ENCODE peak calls at places on chromosome 22, in ten cellular contexts. C is Caco-2, R is endothelial cell, X is MCF 10A, V is HCT116, S is heart right ventricle, P is A673, G is GM20000, M is HFF-Myc, L is fibroblast of the aortic adventitia. J is an unnamed sample.

GRCh38 chr22:45318558-45319318 is 9.0 kb downstream of the FAM118A start:
- DNase-seq in C (no peak), R (no peak), X (no peak), V (no peak), S (no peak), P (no peak), G (peak), M (no peak), L (peak), J (peak)

GRCh38 chr22:24134090-24134846 is 47.0 kb upstream of the SUSD2 start:
- DNase-seq in C (no peak), R (no peak), X (no peak), V (no peak), S (peak), P (no peak), G (no peak), M (no peak), L (no peak), J (no peak)

GRCh38 chr22:30824096-30824495 is 129.4 kb downstream of the OSBP2 start:
- DNase-seq in C (no peak), R (no peak), X (no peak), V (no peak), S (no peak), P (no peak), G (no peak), M (no peak), L (no peak), J (no peak)

GRCh38 chr22:41831383-41831782 is 1.5 kb upstream of the SREBF2 start:
- DNase-seq in C (no peak), R (no peak), X (no peak), V (no peak), S (no peak), P (no peak), G (peak), M (no peak), L (peak), J (peak)

GRCh38 chr22:37626144-37626543 is 13.3 kb upstream of the SH3BP1 start:
- DNase-seq in C (no peak), R (no peak), X (no peak), V (no peak), S (peak), P (peak), G (no peak), M (no peak), L (peak), J (peak)

GRCh38 chr22:23485490-23485889 is 94.6 kb downstream of the IGLL1 start:
- DNase-seq in C (no peak), R (no peak), X (no peak), V (no peak), S (no peak), P (no peak), G (no peak), M (no peak), L (no peak), J (no peak)

GRCh38 chr22:21761994-21762680 is 26.5 kb upstream of the YPEL1 start:
- DNase-seq in C (no peak), R (no peak), X (no peak), V (no peak), S (no peak), P (no peak), G (no peak), M (no peak), L (no peak), J (no peak)

GRCh38 chr22:22226448-22227187 is 18.0 kb upstream of the VPREB1 start:
- DNase-seq in C (no peak), R (no peak), X (no peak), V (no peak), S (no peak), P (no peak), G (no peak), M (no peak), L (peak), J (no peak)

GRCh38 chr22:27801197-27801615 is 350 bp downstream of the MN1 start:
- DNase-seq in C (no peak), R (peak), X (peak), V (no peak), S (peak), P (peak), G (peak), M (no peak), L (no peak), J (no peak)

GRCh38 chr22:37310075-37310606 is 27.8 kb downstream of the CYTH4 start:
- DNase-seq in C (no peak), R (no peak), X (no peak), V (no peak), S (no peak), P (no peak), G (no peak), M (no peak), L (no peak), J (no peak)

GRCh38 chr22:24834845-24835570 is 29.0 kb downstream of the SGSM1 start:
- DNase-seq in C (no peak), R (peak), X (peak), V (peak), S (no peak), P (peak), G (no peak), M (no peak), L (no peak), J (no peak)

GRCh38 chr22:45211848-45212247 is 28.8 kb downstream of the KIAA0930 start:
- DNase-seq in C (no peak), R (no peak), X (no peak), V (no peak), S (no peak), P (no peak), G (no peak), M (no peak), L (peak), J (no peak)

GRCh38 chr22:42388130-42388797 is 43.9 kb downstream of the NFAM1 start:
- DNase-seq in C (no peak), R (no peak), X (no peak), V (no peak), S (no peak), P (peak), G (no peak), M (no peak), L (no peak), J (no peak)

GRCh38 chr22:50622723-50623327 is 5.1 kb downstream of the ARSA start:
- DNase-seq in C (peak), R (no peak), X (peak), V (peak), S (no peak), P (no peak), G (no peak), M (no peak), L (no peak), J (no peak)

GRCh38 chr22:38936562-38936961 is 20.8 kb upstream of the APOBEC3A start:
- DNase-seq in C (no peak), R (no peak), X (no peak), V (no peak), S (no peak), P (no peak), G (no peak), M (no peak), L (no peak), J (no peak)

GRCh38 chr22:49218142-49218541 is 609.5 kb downstream of the BRD1 start:
- DNase-seq in C (no peak), R (no peak), X (no peak), V (no peak), S (no peak), P (no peak), G (no peak), M (no peak), L (no peak), J (no peak)

DNA sequence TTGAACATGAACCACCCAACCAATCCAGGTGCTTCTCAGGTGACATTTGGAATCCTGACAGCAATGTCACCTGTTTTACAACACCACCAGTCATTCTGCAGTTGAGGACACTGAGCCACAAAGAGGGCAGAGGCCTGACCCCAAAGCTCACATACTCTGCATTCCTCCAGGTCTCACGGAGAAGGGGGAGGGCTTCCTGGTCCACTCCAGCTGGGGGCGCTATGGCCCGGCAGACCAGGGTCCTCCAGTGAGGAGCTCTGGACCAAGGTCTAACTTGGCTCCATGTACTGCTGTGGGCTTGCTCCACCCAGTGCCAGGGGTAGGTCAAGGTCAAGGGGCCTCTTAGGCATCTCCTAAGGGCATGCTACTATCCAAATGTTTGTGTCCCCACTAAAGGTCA is 1.5 kb upstream of the PNPLA3 start:
- DNase-seq in C (no peak), R (no peak), X (no peak), V (no peak), S (no peak), P (no peak), G (no peak), M (no peak), L (no peak), J (no peak)
- TF ChIP-seq CTCF in C (no peak), R (peak), X (no peak), V (peak), S (no peak), P (peak), G (no peak), M (peak), L (no peak), J (no peak)

GRCh38 chr22:32203181-32204105 is 1.4 kb downstream of the RFPL2 start:
- DNase-seq in C (no peak), R (no peak), X (no peak), V (no peak), S (no peak), P (peak), G (no peak), M (no peak), L (no peak), J (no peak)
- TF ChIP-seq CTCF in C (no peak), R (no peak), X (no peak), V (no peak), S (no peak), P (no peak), G (no peak), M (no peak), L (no peak), J (no peak)

DNA sequence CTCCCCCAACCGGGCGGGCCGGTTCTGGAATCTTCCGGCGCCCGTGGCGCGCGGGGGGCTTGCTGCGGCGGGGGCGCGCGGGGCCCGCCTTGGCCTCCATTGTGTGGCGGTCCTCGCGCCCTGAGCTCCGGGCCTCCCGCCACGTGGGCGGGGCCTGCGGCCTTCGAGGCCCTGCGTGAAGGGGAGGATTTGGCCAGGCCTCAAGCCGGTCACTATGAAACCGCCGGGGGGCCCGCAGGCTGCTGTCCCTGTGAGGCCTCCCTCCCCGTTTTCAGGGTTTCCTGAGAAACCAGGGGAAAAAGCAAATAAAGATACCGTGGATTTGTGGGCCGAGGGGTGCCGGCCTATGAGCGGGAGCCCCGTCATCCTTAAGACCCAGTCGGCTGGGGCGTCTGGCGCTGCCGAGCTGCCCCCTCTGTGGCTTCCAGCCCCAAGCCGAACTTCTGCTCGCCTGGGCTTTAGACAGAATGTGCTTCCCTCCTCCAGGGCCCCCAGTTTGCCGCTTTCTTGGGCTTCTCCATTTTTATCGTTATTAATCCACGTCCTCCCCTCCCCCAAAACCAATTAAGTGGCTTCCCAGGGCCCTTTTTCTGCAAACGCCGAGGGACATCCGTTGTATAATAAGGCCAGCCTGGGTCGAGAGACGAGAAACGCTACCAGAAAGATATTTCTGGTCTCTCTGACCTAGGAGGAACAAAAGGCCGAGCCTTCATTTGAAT is 602 bp downstream of the EWSR1 start:
- DNase-seq in C (peak), R (peak), X (peak), V (peak), S (peak), P (peak), G (peak), M (no peak), L (peak), J (no peak)
- TF ChIP-seq CTCF in C (no peak), R (no peak), X (no peak), V (no peak), S (no peak), P (no peak), G (no peak), M (no peak), L (no peak), J (no peak)

DNA sequence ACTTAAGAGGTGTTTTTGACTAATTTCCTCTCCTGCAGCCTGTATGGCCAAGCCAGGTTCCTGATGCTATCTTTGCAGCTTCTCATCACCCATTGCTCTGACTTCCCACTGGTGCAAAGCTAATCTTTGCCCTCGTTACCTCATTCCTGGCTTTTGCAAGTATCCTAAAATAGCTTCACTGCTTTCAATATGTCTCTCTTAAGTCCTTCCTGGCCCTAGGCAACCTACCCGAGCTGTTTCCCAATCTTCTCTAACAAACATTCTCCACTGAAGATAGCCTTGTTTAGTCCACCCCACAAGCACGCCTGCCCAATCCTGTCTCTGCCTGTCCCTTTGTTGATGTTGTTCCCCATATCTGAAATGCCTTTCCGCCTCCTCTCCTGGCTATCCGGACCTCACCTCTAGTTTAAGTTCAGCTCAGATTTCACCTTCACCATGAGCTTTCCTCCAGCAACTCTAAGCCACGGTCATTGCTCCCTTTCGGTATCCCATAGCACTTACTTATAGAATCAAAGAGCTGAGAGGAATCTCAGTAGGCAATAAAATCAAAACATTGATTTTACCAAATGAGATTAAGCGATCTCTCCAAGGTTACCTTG is 30.1 kb upstream of the CECR2 start:
- DNase-seq in C (peak), R (no peak), X (peak), V (no peak), S (peak), P (no peak), G (no peak), M (no peak), L (no peak), J (no peak)
- TF ChIP-seq CTCF in C (no peak), R (no peak), X (no peak), V (no peak), S (no peak), P (no peak), G (no peak), M (no peak), L (no peak), J (no peak)

GRCh38 chr22:20034143-20034542 is 13.2 kb downstream of the TANGO2 start:
- DNase-seq in C (no peak), R (no peak), X (no peak), V (no peak), S (no peak), P (no peak), G (no peak), M (no peak), L (no peak), J (no peak)

GRCh38 chr22:20033045-20033706 is 12.3 kb downstream of the TANGO2 start:
- DNase-seq in C (no peak), R (no peak), X (no peak), V (no peak), S (peak), P (no peak), G (no peak), M (no peak), L (peak), J (no peak)

GRCh38 chr22:20032407-20032991 is 11.6 kb downstream of the TANGO2 start:
- DNase-seq in C (no peak), R (no peak), X (no peak), V (no peak), S (no peak), P (no peak), G (no peak), M (no peak), L (no peak), J (no peak)

GRCh38 chr22:20029550-20030225 is 8.8 kb downstream of the TANGO2 start:
- DNase-seq in C (no peak), R (no peak), X (no peak), V (no peak), S (peak), P (no peak), G (no peak), M (no peak), L (no peak), J (no peak)

GRCh38 chr22:20031732-20032406 is 11.0 kb downstream of the TANGO2 start:
- DNase-seq in C (no peak), R (no peak), X (peak), V (no peak), S (no peak), P (no peak), G (no peak), M (no peak), L (no peak), J (no peak)
- TF ChIP-seq CTCF in C (no peak), R (no peak), X (no peak), V (no peak), S (no peak), P (no peak), G (no peak), M (no peak), L (no peak), J (no peak)

DNA sequence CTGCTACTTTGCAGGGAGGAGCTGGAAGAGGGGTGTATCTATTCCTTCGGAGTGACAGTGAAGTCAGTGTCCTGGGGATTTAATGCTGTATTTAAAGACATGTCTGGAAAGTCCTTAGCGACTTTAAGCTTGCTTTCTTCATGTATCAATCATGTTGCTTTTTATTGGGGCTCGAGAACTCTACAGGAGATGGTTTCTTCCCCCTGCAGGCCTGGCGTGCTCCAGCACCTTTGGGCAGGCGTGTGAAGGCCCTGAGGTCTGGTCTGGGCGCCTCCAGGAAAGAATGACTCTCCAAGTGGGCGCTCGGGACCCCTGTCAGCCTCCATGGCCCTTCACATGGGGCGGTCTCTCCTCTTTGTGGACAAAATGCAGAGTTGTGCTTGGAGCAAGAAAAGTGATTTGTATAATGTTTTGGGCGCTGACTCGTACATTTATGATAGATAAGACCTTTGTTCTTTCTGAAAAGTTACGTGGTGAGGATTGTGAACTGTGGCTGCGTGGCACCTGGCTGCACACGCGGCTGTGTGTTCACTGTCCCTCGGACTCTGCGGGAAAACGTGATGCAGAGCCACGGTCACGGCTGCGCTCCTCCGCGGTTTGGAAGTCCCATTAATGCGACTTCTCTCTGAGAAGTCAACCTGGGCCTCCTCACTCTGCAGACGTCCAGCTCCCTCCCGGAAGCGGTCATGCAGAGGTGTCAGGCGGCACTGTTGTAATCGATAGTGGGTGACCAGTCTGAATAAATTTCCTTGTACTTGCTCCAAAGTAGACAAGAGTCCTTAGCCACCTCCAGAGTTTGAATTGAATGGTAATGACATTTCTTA is 282.5 kb downstream of the TBC1D22A start:
- DNase-seq in C (no peak), R (no peak), X (no peak), V (no peak), S (no peak), P (no peak), G (no peak), M (no peak), L (no peak), J (no peak)
- TF ChIP-seq CTCF in C (no peak), R (no peak), X (no peak), V (no peak), S (no peak), P (no peak), G (no peak), M (no peak), L (no peak), J (no peak)

GRCh38 chr22:35367331-35367886 is 13.5 kb upstream of the HMOX1 start:
- DNase-seq in C (no peak), R (no peak), X (no peak), V (no peak), S (no peak), P (no peak), G (no peak), M (no peak), L (no peak), J (no peak)
- TF ChIP-seq CTCF in C (no peak), R (no peak), X (no peak), V (no peak), S (no peak), P (no peak), G (no peak), M (no peak), L (no peak), J (no peak)